ENCODE peak calls at places on chromosomes 12 and 14, in four cellular contexts. G is stimulated activated CD4-positive, alpha-beta T cell treated with anti-CD3 and anti-CD28 coated beads, Interleukin-1b, Interleukin-23, amount 100 ng/mL, for 4 hours; Z is lower leg skin; M is neural crest cell. Y is an unnamed sample.

GRCh38 chr14:104192883-104193245 is 54.5 kb downstream of the KIF26A start:
- DNase-seq in G (no peak), Z (no peak), M (no peak), Y (no peak)

GRCh38 chr12:38662851-38663250 is 242.5 kb downstream of the CPNE8 start:
- DNase-seq in G (no peak), Z (no peak), M (no peak), Y (no peak)

GRCh38 chr12:74476234-74476633 is 61.4 kb upstream of the ATXN7L3B start:
- DNase-seq in G (no peak), Z (no peak), M (no peak), Y (no peak)

GRCh38 chr12:57864382-57864781 is 17.9 kb upstream of the CTDSP2 start:
- DNase-seq in G (no peak), Z (no peak), M (no peak), Y (no peak)

GRCh38 chr14:51458563-51458955 is 193.2 kb upstream of the FRMD6 start:
- DNase-seq in G (no peak), Z (no peak), M (no peak), Y (no peak)

GRCh38 chr14:65303185-65303901 is 109.2 kb upstream of the FUT8 start:
- DNase-seq in G (no peak), Z (no peak), M (no peak), Y (no peak)

GRCh38 chr12:6285063-6285477 is 25.4 kb upstream of the PLEKHG6 start:
- DNase-seq in G (peak; percentile 30), Z (no peak), M (peak; percentile 81), Y (no peak)

GRCh38 chr14:60565211-60565610 is 56.3 kb downstream of the SIX6 start:
- DNase-seq in G (no peak), Z (no peak), M (no peak), Y (no peak)

GRCh38 chr14:95597784-95598204 is 62.9 kb downstream of the GLRX5 start:
- DNase-seq in G (no peak), Z (no peak), M (peak; percentile 41), Y (no peak)

GRCh38 chr14:51704465-51705050 is 52.8 kb downstream of the FRMD6 start:
- DNase-seq in G (no peak), Z (no peak), M (no peak), Y (no peak)

GRCh38 chr14:99938896-99939295 is 126.3 kb upstream of the EVL start:
- DNase-seq in G (no peak), Z (peak; percentile 63), M (no peak), Y (no peak)

GRCh38 chr12:81128930-81129554 is 51.2 kb downstream of the ACSS3 start:
- DNase-seq in G (no peak), Z (no peak), M (peak; percentile 14), Y (no peak)

GRCh38 chr12:104694161-104694560 is 237.4 kb downstream of the CHST11 start:
- DNase-seq in G (no peak), Z (no peak), M (no peak), Y (no peak)

GRCh38 chr14:88437659-88438058 is 52.2 kb downstream of the SPATA7 start:
- DNase-seq in G (no peak), Z (no peak), M (no peak), Y (no peak)

GRCh38 chr12:108955225-108955835 is 65.5 kb downstream of the SVOP start:
- DNase-seq in G (no peak), Z (no peak), M (no peak), Y (peak; percentile 61)

GRCh38 chr12:57889541-57889989 is 43.0 kb upstream of the CTDSP2 start:
- DNase-seq in G (no peak), Z (peak; percentile 93), M (no peak), Y (peak; percentile 87)

GRCh38 chr14:22524784-22525161 is 64.3 kb downstream of the DAD1 start:
- DNase-seq in G (no peak), Z (no peak), M (no peak), Y (no peak)

GRCh38 chr14:29240046-29240445 is 473.5 kb downstream of the FOXG1 start:
- DNase-seq in G (no peak), Z (no peak), M (no peak), Y (no peak)

GRCh38 chr12:11273449-11273848 is 3.9 kb upstream of the PRB3 start:
- DNase-seq in G (no peak), Z (no peak), M (no peak), Y (no peak)

GRCh38 chr14:23121401-23121800 is 2.3 kb upstream of the CEBPE start:
- DNase-seq in G (no peak), Z (no peak), M (no peak), Y (peak; percentile 47)

GRCh38 chr14:68199465-68200145 is 380.0 kb downstream of the RAD51B start:
- DNase-seq in G (no peak), Z (peak; percentile 85), M (peak; percentile 9), Y (no peak)

GRCh38 chr14:74478996-74479635 is 14.0 kb downstream of the NPC2 start:
- DNase-seq in G (no peak), Z (peak; percentile 8), M (no peak), Y (no peak)

GRCh38 chr12:23055004-23055403 is 430.0 kb downstream of the ETNK1 start:
- DNase-seq in G (no peak), Z (no peak), M (peak; percentile 6), Y (no peak)

GRCh38 chr14:53874704-53875103 is 81.9 kb downstream of the BMP4 start:
- DNase-seq in G (no peak), Z (no peak), M (no peak), Y (peak; percentile 56)

GRCh38 chr14:56172571-56172971 is 54.4 kb downstream of the PELI2 start:
- DNase-seq in G (no peak), Z (no peak), M (no peak), Y (no peak)

GRCh38 chr12:40137252-40137651 is 31.4 kb upstream of the SLC2A13 start:
- DNase-seq in G (no peak), Z (no peak), M (no peak), Y (no peak)

GRCh38 chr12:21541773-21542172 is 15.7 kb downstream of the SPX start:
- DNase-seq in G (no peak), Z (no peak), M (no peak), Y (no peak)

GRCh38 chr12:62625238-62625637 is 158.6 kb downstream of the MON2 start:
- DNase-seq in G (no peak), Z (no peak), M (no peak), Y (no peak)

GRCh38 chr12:77406131-77406905 is 340.9 kb upstream of the E2F7 start:
- DNase-seq in G (no peak), Z (no peak), M (no peak), Y (no peak)

GRCh38 chr12:94636462-94637085 is 13.8 kb downstream of the TMCC3 start:
- DNase-seq in G (no peak), Z (no peak), M (no peak), Y (no peak)

GRCh38 chr14:96662116-96662901 is 134.9 kb upstream of the VRK1 start:
- DNase-seq in G (no peak), Z (no peak), M (no peak), Y (no peak)

GRCh38 chr14:56244138-56244789 is 126.1 kb downstream of the PELI2 start:
- DNase-seq in G (no peak), Z (no peak), M (no peak), Y (no peak)

GRCh38 chr14:81433378-81433777 is 33.3 kb upstream of the STON2 start:
- DNase-seq in G (no peak), Z (no peak), M (no peak), Y (no peak)

GRCh38 chr12:53751336-53752191 is at the start of gene CISTR:
- DNase-seq in G (no peak), Z (no peak), M (no peak), Y (peak; percentile 52)

GRCh38 chr14:53149656-53150319 is 3.3 kb downstream of the DDHD1 start:
- DNase-seq in G (no peak), Z (no peak), M (no peak), Y (no peak)

GRCh38 chr14:52117433-52117832 is 48.6 kb upstream of the NID2 start:
- DNase-seq in G (no peak), Z (no peak), M (no peak), Y (no peak)

GRCh38 chr12:94308612-94309011 is 151.1 kb downstream of the CEP83 start:
- DNase-seq in G (no peak), Z (no peak), M (no peak), Y (no peak)

GRCh38 chr12:108052260-108052659 is 76.8 kb upstream of the WSCD2 start:
- DNase-seq in G (no peak), Z (no peak), M (no peak), Y (no peak)